ENCODE peak calls at places on chromosomes 11 and 22, in eight cellular contexts. C is SJSA1; M is GM23338; N is heart left ventricle; F is ovary; W is tibial nerve; P is PC-3; E is naive thymus-derived CD4-positive, alpha-beta T cell. L is an unnamed sample.

GRCh38 chr11:113626736-113627135 is 79.4 kb downstream of the TMPRSS5 start:
- DNase-seq in C (no peak), N (no peak), E (no peak), M (no peak), W (no peak), P (no peak), F (no peak), L (no peak)

GRCh38 chr22:43889366-43890253 is 2.2 kb downstream of the PNPLA5 start:
- DNase-seq in C (no peak), F (peak; percentile 24), N (no peak), E (no peak), W (no peak), P (peak; percentile 19), M (peak; percentile 24), L (peak; percentile 37)

GRCh38 chr22:44701824-44702478 is at the start of gene PRR5:
- DNase-seq in M (peak; percentile 71), E (peak; percentile 83), F (peak; percentile 89), N (peak; percentile 77), W (peak; percentile 41), P (peak; percentile 40), C (peak; percentile 39), L (peak; percentile 87)

GRCh38 chr22:43002198-43002577 is 12.8 kb downstream of the PACSIN2 start:
- DNase-seq in C (peak; percentile 52), N (no peak), E (no peak), P (peak; percentile 74), M (peak; percentile 36), F (no peak), W (no peak), L (no peak)

GRCh38 chr22:21455334-21456089 is 11.7 kb upstream of the TMEM191C start:
- DNase-seq in M (no peak), C (no peak), N (no peak), E (no peak), P (no peak), W (peak; percentile 5), F (no peak), L (peak; percentile 66)

GRCh38 chr11:82733444-82734119 is at the start of gene FAM181B:
- DNase-seq in F (peak; percentile 68), N (peak; percentile 45), C (peak; percentile 23), P (no peak), E (peak; percentile 54), M (peak; percentile 93), W (peak; percentile 37), L (peak; percentile 76)

GRCh38 chr11:22634897-22635629 is 9.4 kb upstream of the FANCF start:
- DNase-seq in P (no peak), E (no peak), N (no peak), M (peak; percentile 51), W (no peak), F (no peak), C (no peak), L (no peak)

GRCh38 chr22:24156146-24156914 is 25.0 kb upstream of the SUSD2 start:
- DNase-seq in C (no peak), E (peak; percentile 55), N (no peak), W (no peak), F (peak; percentile 62), M (peak; percentile 59), P (peak; percentile 12), L (peak; percentile 70)

GRCh38 chr11:17905477-17905876 is 107.4 kb downstream of the SERGEF start:
- DNase-seq in C (no peak), N (no peak), F (no peak), E (no peak), W (no peak), P (no peak), M (no peak), L (no peak)

GRCh38 chr22:44426981-44427380 is 71.1 kb downstream of the RTL6 start:
- DNase-seq in N (no peak), F (no peak), P (no peak), E (no peak), C (no peak), M (no peak), W (no peak), L (peak; percentile 20)

GRCh38 chr11:130522284-130522961 is 74.0 kb downstream of the ADAMTS15 start:
- DNase-seq in W (peak; percentile 90), M (peak; percentile 65), N (peak; percentile 93), C (peak; percentile 64), P (peak; percentile 93), E (no peak), F (peak; percentile 94), L (peak; percentile 94)

GRCh38 chr22:42269407-42270177 is 861 bp downstream of the TCF20 start:
- DNase-seq in M (peak; percentile 84), W (no peak), N (peak; percentile 47), E (peak; percentile 67), F (peak; percentile 61), C (peak; percentile 44), P (peak; percentile 61), L (peak; percentile 69)

GRCh38 chr22:48819991-48820390 is 1007.7 kb downstream of the BRD1 start:
- DNase-seq in W (no peak), F (no peak), N (no peak), P (no peak), E (no peak), M (no peak), C (no peak), L (no peak)

GRCh38 chr11:114938799-114939198 is 260.5 kb downstream of the NXPE2 start:
- DNase-seq in F (no peak), N (no peak), E (no peak), P (no peak), C (no peak), W (no peak), M (no peak), L (no peak)

GRCh38 chr11:17421781-17422180 is 33.3 kb upstream of the KCNJ11 start:
- DNase-seq in E (no peak), N (no peak), M (no peak), F (no peak), W (no peak), C (no peak), P (no peak), L (no peak)

GRCh38 chr11:3808846-3809623 is 675 bp downstream of the PGAP2 start:
- DNase-seq in M (peak; percentile 65), C (peak; percentile 31), F (no peak), E (peak; percentile 51), W (no peak), N (no peak), P (peak; percentile 80), L (peak; percentile 1)

GRCh38 chr22:37784829-37785495 is 22.8 kb upstream of the GCAT start:
- DNase-seq in E (no peak), F (no peak), W (no peak), C (no peak), N (no peak), P (peak; percentile 66), M (no peak), L (no peak)

GRCh38 chr22:42978453-42979103 is 36.4 kb downstream of the PACSIN2 start:
- DNase-seq in C (no peak), M (no peak), E (no peak), W (no peak), F (no peak), P (peak; percentile 78), N (peak; percentile 33), L (no peak)

GRCh38 chr11:74453373-74453975 is 13.9 kb downstream of the KCNE3 start:
- DNase-seq in C (peak; percentile 7), N (peak; percentile 64), M (peak; percentile 92), F (peak; percentile 78), P (peak; percentile 87), E (peak; percentile 28), W (peak; percentile 36), L (peak; percentile 86)

GRCh38 chr22:47299211-47299878 is 536.9 kb downstream of the TBC1D22A start:
- DNase-seq in E (no peak), M (no peak), F (no peak), P (no peak), C (no peak), N (no peak), W (no peak), L (no peak)

GRCh38 chr11:47854667-47855066 is 6.5 kb upstream of the NUP160 start:
- DNase-seq in P (no peak), F (no peak), M (no peak), E (no peak), C (no peak), W (no peak), N (no peak), L (no peak)

DNA sequence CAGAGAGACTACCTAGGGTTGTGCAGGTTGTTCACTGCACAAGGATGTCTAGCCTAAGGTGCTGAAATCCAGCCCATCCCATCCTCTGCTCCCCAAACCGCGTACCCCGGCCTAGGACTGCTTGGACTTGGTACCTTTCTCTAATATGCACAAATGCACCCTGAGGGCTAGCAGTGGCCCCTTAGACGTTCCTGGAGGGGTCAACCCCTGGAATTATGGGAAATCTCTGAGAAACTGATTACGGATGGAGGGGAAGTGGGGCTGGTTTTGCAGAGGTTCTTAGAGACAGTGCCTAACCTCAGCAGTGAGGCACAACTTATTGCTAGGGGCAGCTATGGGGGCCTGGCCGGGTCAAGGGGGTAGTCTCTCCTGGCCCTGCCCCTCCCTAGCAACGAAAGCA is 2.5 kb downstream of the C11orf68 start:
- DNase-seq in E (no peak), M (no peak), F (no peak), N (no peak), C (no peak), W (no peak), P (no peak), L (no peak)
- H3K4me1 ChIP-seq in E (peaks cover 26% of the 10 kb centered on the region), M (peaks cover 10% of the 10 kb centered on the region), F (peaks cover 45% of the 10 kb centered on the region), N (peaks cover 56% of the 10 kb centered on the region), C (peaks cover 85% of the 10 kb centered on the region), W (peaks cover 74% of the 10 kb centered on the region), P (peaks cover 72% of the 10 kb centered on the region), L (peaks cover 1% of the 10 kb centered on the region)

GRCh38 chr22:39148024-39148726 is 4.3 kb downstream of the CBX7 start:
- DNase-seq in W (peak; percentile 11), N (no peak), P (no peak), M (no peak), F (peak; percentile 66), C (no peak), E (no peak), L (no peak)

GRCh38 chr22:39147335-39148023 is 5.0 kb downstream of the CBX7 start:
- DNase-seq in M (no peak), E (no peak), W (peak; percentile 10), F (no peak), N (no peak), P (no peak), C (no peak), L (peak; percentile 46)

GRCh38 chr22:39144101-39144815 is 8.2 kb downstream of the CBX7 start:
- DNase-seq in W (no peak), N (peak; percentile 40), E (peak; percentile 79), M (peak; percentile 65), P (peak; percentile 17), F (peak; percentile 65), C (peak; percentile 68), L (peak; percentile 74)

GRCh38 chr22:39148727-39149535 is 3.5 kb downstream of the CBX7 start:
- DNase-seq in E (peak; percentile 71), P (no peak), C (peak; percentile 33), W (peak; percentile 80), M (peak; percentile 83), F (peak; percentile 88), N (no peak), L (peak; percentile 89)

GRCh38 chr22:39146256-39147101 is 6.0 kb downstream of the CBX7 start:
- DNase-seq in P (no peak), F (peak; percentile 45), W (peak; percentile 12), M (no peak), E (no peak), C (no peak), N (no peak), L (no peak)
- H3K4me1 ChIP-seq in P (peaks cover 10% of the 10 kb centered on the region), F (peaks cover 27% of the 10 kb centered on the region), W (peaks cover 83% of the 10 kb centered on the region), M (peaks cover 40% of the 10 kb centered on the region), E (peaks cover 44% of the 10 kb centered on the region), C (peaks cover 40% of the 10 kb centered on the region), N (peaks cover 51% of the 10 kb centered on the region), L (no peaks in the 10 kb centered on the region)

GRCh38 chr22:20249797-20250354 is 18.2 kb downstream of the RTN4R start:
- DNase-seq in M (no peak), E (no peak), N (no peak), C (no peak), W (no peak), F (peak; percentile 79), P (no peak), L (no peak)
- H3K4me1 ChIP-seq in M (peaks cover 3% of the 10 kb centered on the region), E (peaks cover 13% of the 10 kb centered on the region), N (peaks cover 28% of the 10 kb centered on the region), C (no peaks in the 10 kb centered on the region), W (peaks cover 48% of the 10 kb centered on the region), F (peaks cover 31% of the 10 kb centered on the region), P (no peaks in the 10 kb centered on the region), L (no peaks in the 10 kb centered on the region)

GRCh38 chr11:34632105-34632780 is 11.3 kb downstream of the EHF start:
- DNase-seq in P (peak; percentile 74), E (no peak), W (no peak), M (no peak), N (peak; percentile 24), F (no peak), C (no peak), L (no peak)
- H3K4me1 ChIP-seq in P (peaks cover 56% of the 10 kb centered on the region), E (peaks cover 11% of the 10 kb centered on the region), W (peaks cover 25% of the 10 kb centered on the region), M (no peaks in the 10 kb centered on the region), N (peaks cover 11% of the 10 kb centered on the region), F (no peaks in the 10 kb centered on the region), C (no peaks in the 10 kb centered on the region), L (no peaks in the 10 kb centered on the region)